ENCODE peak calls at places on chromosome 7, in four cellular contexts. Q, W, S and I are unnamed samples.

GRCh38 chr7:159023746-159024145 is 120.9 kb downstream of the VIPR2 start:
- DNase-seq in Q (no peak), W (no peak), S (no peak), I (no peak)

GRCh38 chr7:87148332-87148955 is 3.8 kb upstream of the DMTF1 start:
- DNase-seq in Q (peak; percentile 57), W (no peak), S (no peak), I (no peak)

GRCh38 chr7:23298141-23298851 is 843 bp upstream of the MALSU1 start:
- DNase-seq in Q (peak; percentile 41), W (no peak), S (no peak), I (no peak)

GRCh38 chr7:27793780-27794179 is 53.8 kb downstream of the TAX1BP1 start:
- DNase-seq in Q (no peak), W (no peak), S (no peak), I (no peak)

GRCh38 chr7:28835800-28836199 is 122.3 kb downstream of the TRIL start:
- DNase-seq in Q (no peak), W (no peak), S (no peak), I (no peak)

GRCh38 chr7:135803143-135803542 is 54.5 kb upstream of the FAM180A start:
- DNase-seq in Q (no peak), W (no peak), S (no peak), I (peak; percentile 29)

GRCh38 chr7:42233939-42234338 is 3.1 kb downstream of the GLI3 start:
- DNase-seq in Q (no peak), W (no peak), S (no peak), I (no peak)

GRCh38 chr7:116988363-116988989 is 35.2 kb downstream of the ST7 start:
- DNase-seq in Q (no peak), W (no peak), S (no peak), I (no peak)

GRCh38 chr7:76244781-76245391 is 43.2 kb downstream of the SRRM3 start:
- DNase-seq in Q (no peak), W (no peak), S (no peak), I (no peak)

GRCh38 chr7:96962221-96962620 is 43.1 kb upstream of the DLX6 start:
- DNase-seq in Q (no peak), W (no peak), S (peak; percentile 50), I (no peak)

GRCh38 chr7:128774921-128775320 is 673 bp downstream of the OPN1SW start:
- DNase-seq in Q (no peak), W (no peak), S (no peak), I (no peak)